ENCODE peak calls at places on chromosomes 6 and 20, in six cellular contexts. S is heart right ventricle; F is CD8-positive, alpha-beta T cell; B is cardiac muscle cell; C is GM12878; Z is stomach. T is an unnamed sample.
A peak's percentile ranks its signal among the peaks of the same experiment; 100 is the strongest.

GRCh38 chr6:41000248-41000647 is 38.8 kb downstream of the UNC5CL start:
- DNase-seq in S (no peak), F (no peak), B (no peak), C (no peak), Z (peak; percentile 35), T (peak; percentile 22)

GRCh38 chr6:143872211-143872610 is 7.9 kb downstream of the ZC2HC1B start:
- DNase-seq in S (no peak), F (no peak), B (no peak), C (peak; percentile 11), Z (no peak), T (no peak)

GRCh38 chr6:168884646-168885086 is 369.0 kb downstream of the THBS2 start:
- DNase-seq in S (peak; percentile 80), F (peak; percentile 72), B (peak; percentile 72), C (no peak), Z (peak; percentile 80), T (peak; percentile 68)

GRCh38 chr6:116458264-116458663 is 2.9 kb upstream of the CALHM6 start:
- DNase-seq in S (no peak), F (no peak), B (no peak), C (no peak), Z (no peak), T (no peak)

GRCh38 chr6:121726596-121726995 is 291.1 kb downstream of the GJA1 start:
- DNase-seq in S (no peak), F (no peak), B (no peak), C (no peak), Z (no peak), T (no peak)

GRCh38 chr20:54132612-54133433 is 41.0 kb downstream of the CYP24A1 start:
- DNase-seq in S (no peak), F (no peak), B (peak; percentile 42), C (no peak), Z (no peak), T (no peak)

GRCh38 chr6:111871725-111872520 is 1.3 kb downstream of the FYN start:
- DNase-seq in S (peak; percentile 37), F (no peak), B (peak; percentile 45), C (no peak), Z (no peak), T (no peak)

GRCh38 chr6:98842489-98843180 is 8.3 kb downstream of the POU3F2 start:
- DNase-seq in S (no peak), F (no peak), B (peak; percentile 43), C (no peak), Z (no peak), T (no peak)

GRCh38 chr6:19860235-19860877 is 23.2 kb downstream of the ID4 start:
- DNase-seq in S (no peak), F (no peak), B (no peak), C (no peak), Z (peak; percentile 63), T (peak; percentile 48)

GRCh38 chr20:645318-646106 is 7.5 kb downstream of the SRXN1 start:
- DNase-seq in S (peak; percentile 82), F (peak; percentile 39), B (peak; percentile 77), C (peak; percentile 25), Z (peak; percentile 71), T (peak; percentile 60)

DNA sequence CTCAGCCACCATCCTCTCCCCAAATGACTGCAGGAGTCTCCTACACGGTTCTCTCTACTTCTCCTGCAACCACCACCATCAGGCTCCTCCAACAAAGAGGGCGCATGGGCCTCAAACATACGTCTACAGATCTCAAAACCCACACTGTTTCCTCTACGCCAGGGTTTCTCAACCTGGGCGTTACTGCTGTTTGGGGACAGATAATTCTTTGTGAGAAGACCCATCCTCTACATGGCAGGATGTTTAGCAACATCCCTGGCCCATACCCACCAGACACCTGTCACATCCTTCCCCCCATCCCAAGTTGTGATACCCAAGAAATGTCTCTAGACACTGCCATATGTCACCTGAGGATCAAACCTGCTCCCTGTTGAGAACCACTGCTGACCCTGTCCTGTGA is 45.0 kb downstream of the ELMO2 start:
- DNase-seq in S (no peak), F (no peak), B (no peak), C (no peak), Z (no peak), T (no peak)
- H3K4me1 ChIP-seq in S (peaks cover 67% of the 10 kb centered on the region), F (peaks cover 87% of the 10 kb centered on the region), B (peaks cover 25% of the 10 kb centered on the region), C (peaks cover 48% of the 10 kb centered on the region), Z (peaks cover 87% of the 10 kb centered on the region), T (peaks cover 50% of the 10 kb centered on the region)

GRCh38 chr6:109480993-109481480 is 2.0 kb downstream of the ZBTB24 start:
- DNase-seq in S (no peak), F (no peak), B (no peak), C (no peak), Z (no peak), T (no peak)
- H3K4me1 ChIP-seq in S (peaks cover 50% of the 10 kb centered on the region), F (peaks cover 58% of the 10 kb centered on the region), B (peaks cover 6% of the 10 kb centered on the region), C (no peaks in the 10 kb centered on the region), Z (peaks cover 74% of the 10 kb centered on the region), T (peaks cover 59% of the 10 kb centered on the region)

GRCh38 chr20:8536219-8536618 is 404.2 kb downstream of the PLCB1 start:
- DNase-seq in S (no peak), F (no peak), B (no peak), C (no peak), Z (no peak), T (no peak)
- H3K4me1 ChIP-seq in S (peaks cover 3% of the 10 kb centered on the region), F (no peaks in the 10 kb centered on the region), B (no peaks in the 10 kb centered on the region), C (no peaks in the 10 kb centered on the region), Z (peaks cover 2% of the 10 kb centered on the region), T (no peaks in the 10 kb centered on the region)

DNA sequence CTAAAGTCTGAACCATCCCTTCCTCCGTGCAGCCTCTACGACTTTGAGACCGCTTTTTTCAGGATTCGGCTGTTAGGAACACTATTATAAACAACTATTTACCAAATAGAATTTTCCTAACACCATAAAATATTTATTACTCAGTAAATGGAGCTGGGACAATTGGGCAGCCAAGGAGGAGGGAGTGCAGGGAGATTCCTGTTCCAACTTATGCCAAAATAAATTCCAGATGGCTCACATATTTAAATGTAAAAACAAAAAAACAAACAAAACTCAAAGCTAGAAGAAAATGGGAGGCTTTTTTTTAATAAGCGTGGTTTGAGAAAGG is 48.1 kb downstream of the TCP11 start:
- DNase-seq in S (no peak), F (no peak), B (no peak), C (no peak), Z (no peak), T (no peak)
- H3K4me1 ChIP-seq in S (peaks cover 44% of the 10 kb centered on the region), F (no peaks in the 10 kb centered on the region), B (no peaks in the 10 kb centered on the region), C (no peaks in the 10 kb centered on the region), Z (peaks cover 74% of the 10 kb centered on the region), T (peaks cover 11% of the 10 kb centered on the region)

DNA sequence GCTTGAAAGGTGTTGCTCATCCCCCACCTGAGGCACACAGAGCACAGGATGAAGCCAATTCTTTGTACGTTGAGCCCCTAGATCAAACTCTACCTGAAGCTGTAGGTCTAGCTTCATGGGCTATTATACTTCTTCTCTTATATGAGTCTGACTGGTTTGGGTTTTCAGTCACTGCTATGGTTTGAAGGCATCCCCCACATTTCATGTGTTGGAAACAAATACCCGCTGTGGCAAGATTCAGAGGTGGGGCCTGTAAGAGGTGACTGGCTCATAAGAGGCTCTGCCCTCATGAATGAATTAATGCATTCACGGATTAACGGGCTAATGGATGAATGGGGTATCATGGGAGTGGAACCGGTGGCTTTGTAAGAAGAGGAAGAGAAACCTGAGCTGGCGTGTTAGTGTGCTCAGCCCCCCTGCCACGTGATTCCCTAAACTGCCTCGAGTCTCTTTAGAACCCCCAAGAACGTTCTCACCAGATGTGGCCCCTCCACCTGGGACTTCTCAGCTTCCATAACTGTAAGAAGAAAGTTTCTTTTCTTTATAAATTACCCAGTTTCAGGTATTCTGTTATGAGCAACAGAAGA is 39.2 kb downstream of the PREX1 start:
- DNase-seq in S (no peak), F (no peak), B (no peak), C (peak; percentile 94), Z (no peak), T (no peak)
- H3K4me1 ChIP-seq in S (peaks cover 19% of the 10 kb centered on the region), F (peaks cover 72% of the 10 kb centered on the region), B (no peaks in the 10 kb centered on the region), C (peaks cover 79% of the 10 kb centered on the region), Z (peaks cover 23% of the 10 kb centered on the region), T (peaks cover 29% of the 10 kb centered on the region)

GRCh38 chr6:33631971-33632585 is 11.0 kb downstream of the ITPR3 start:
- DNase-seq in S (no peak), F (no peak), B (no peak), C (no peak), Z (peak; percentile 38), T (no peak)
- H3K4me1 ChIP-seq in S (peaks cover 29% of the 10 kb centered on the region), F (peaks cover 27% of the 10 kb centered on the region), B (no peaks in the 10 kb centered on the region), C (peaks cover 21% of the 10 kb centered on the region), Z (peaks cover 72% of the 10 kb centered on the region), T (peaks cover 27% of the 10 kb centered on the region)

GRCh38 chr20:17646901-17647301 is 35.1 kb downstream of the RRBP1 start:
- DNase-seq in S (no peak), F (no peak), B (no peak), C (no peak), Z (no peak), T (no peak)

GRCh38 chr20:17646209-17646717 is 35.8 kb downstream of the RRBP1 start:
- DNase-seq in S (no peak), F (no peak), B (no peak), C (no peak), Z (no peak), T (peak; percentile 54)

GRCh38 chr20:17645010-17645409 is 37.0 kb downstream of the RRBP1 start:
- DNase-seq in S (no peak), F (no peak), B (no peak), C (no peak), Z (no peak), T (no peak)

GRCh38 chr20:17644451-17644850 is 37.6 kb downstream of the RRBP1 start:
- DNase-seq in S (no peak), F (no peak), B (peak; percentile 15), C (no peak), Z (peak; percentile 64), T (peak; percentile 68)

GRCh38 chr20:17645546-17646208 is 36.4 kb downstream of the RRBP1 start:
- DNase-seq in S (no peak), F (no peak), B (no peak), C (no peak), Z (no peak), T (peak; percentile 15)
- H3K4me1 ChIP-seq in S (peaks cover 84% of the 10 kb centered on the region), F (no peaks in the 10 kb centered on the region), B (peaks cover 65% of the 10 kb centered on the region), C (peaks cover 9% of the 10 kb centered on the region), Z (peaks cover 99% of the 10 kb centered on the region), T (peaks cover 99% of the 10 kb centered on the region)